ENCODE peak calls at places on chromosomes 6 and 20, in nine cellular contexts. V, A, S, E, W, Y, K, N and Z are unnamed samples.

GRCh38 chr6:119147101-119148053 is 68.9 kb upstream of the FAM184A start:
- DNase-seq in N (peak; percentile 70), W (no peak), E (peak; percentile 74), A (no peak), K (no peak), S (peak; percentile 66), V (no peak), Y (peak; percentile 58), Z (no peak)

GRCh38 chr20:44491635-44492395 is 16.1 kb downstream of the TTPAL start:
- DNase-seq in N (peak; percentile 35), K (no peak), Y (no peak), S (peak; percentile 76), W (no peak), A (no peak), V (no peak), E (peak; percentile 84), Z (no peak)

GRCh38 chr20:50191566-50192363 is 1.1 kb downstream of the CEBPB start:
- DNase-seq in W (peak; percentile 54), A (peak; percentile 32), S (peak; percentile 88), K (peak; percentile 5), E (peak; percentile 76), N (peak; percentile 59), V (peak; percentile 5), Y (no peak), Z (no peak)

GRCh38 chr6:92706976-92707375 is 712.4 kb downstream of the EPHA7 start:
- DNase-seq in N (no peak), V (no peak), W (no peak), K (no peak), A (no peak), S (no peak), E (no peak), Y (no peak), Z (no peak)

GRCh38 chr6:89492025-89492640 is 59.2 kb downstream of the ANKRD6 start:
- DNase-seq in W (no peak), V (no peak), A (peak; percentile 26), K (no peak), E (no peak), N (no peak), Y (no peak), S (no peak), Z (no peak)

GRCh38 chr6:106666290-106667021 is 37.1 kb downstream of the QRSL1 start:
- DNase-seq in K (no peak), S (no peak), A (no peak), V (no peak), W (no peak), N (no peak), Y (no peak), E (no peak), Z (peak; percentile 45)

GRCh38 chr6:159758031-159759001 is 3.5 kb upstream of the ACAT2 start:
- DNase-seq in E (no peak), Y (no peak), K (no peak), W (no peak), A (no peak), S (peak; percentile 85), V (no peak), N (no peak), Z (no peak)

GRCh38 chr6:42547407-42548329 is 16.2 kb upstream of the UBR2 start:
- DNase-seq in E (peak; percentile 90), Y (peak; percentile 75), W (peak; percentile 75), A (peak; percentile 67), V (peak; percentile 54), N (peak; percentile 83), K (peak; percentile 65), S (peak; percentile 82), Z (peak; percentile 67)

GRCh38 chr20:16922834-16923233 is 174.7 kb downstream of the OTOR start:
- DNase-seq in A (no peak), N (no peak), W (no peak), V (no peak), Y (no peak), E (no peak), S (peak; percentile 52), K (no peak), Z (no peak)